ENCODE peak calls at places on chromosomes 11 and 22, in four cellular contexts. Q is omental fat pad, S is RWPE1, C is kidney. Z is an unnamed sample.

GRCh38 chr11:38971141-38971540 is 2373.1 kb upstream of the RAG2 start:
- DNase-seq in Q (no peak), S (peak; percentile 81), C (no peak), Z (no peak)

GRCh38 chr11:108405706-108406105 is 61.6 kb downstream of the C11orf65 start:
- DNase-seq in Q (no peak), S (no peak), C (no peak), Z (no peak)

GRCh38 chr11:66227700-66228099 is 40.7 kb upstream of the RAB1B start:
- DNase-seq in Q (no peak), S (no peak), C (no peak), Z (no peak)

GRCh38 chr11:118641463-118642019 is 34.1 kb downstream of the PHLDB1 start:
- DNase-seq in Q (no peak), S (no peak), C (peak; percentile 93), Z (no peak)

GRCh38 chr11:102534261-102534872 is 3.8 kb upstream of the MMP7 start:
- DNase-seq in Q (no peak), S (no peak), C (no peak), Z (no peak)

GRCh38 chr11:47183969-47184368 is 2.3 kb downstream of the PACSIN3 start:
- DNase-seq in Q (no peak), S (no peak), C (no peak), Z (no peak)

GRCh38 chr11:64864473-64865285 is 13.7 kb downstream of the EHD1 start:
- DNase-seq in Q (no peak), S (no peak), C (peak; percentile 94), Z (no peak)

GRCh38 chr11:65473275-65473860 is 25.5 kb upstream of the MALAT1 start:
- DNase-seq in Q (no peak), S (no peak), C (peak; percentile 9), Z (no peak)

GRCh38 chr22:20465759-20466077 is 28.1 kb upstream of the SCARF2 start:
- DNase-seq in Q (no peak), S (no peak), C (no peak), Z (no peak)

GRCh38 chr11:110479070-110479444 is 49.3 kb downstream of the FDX1 start:
- DNase-seq in Q (no peak), S (no peak), C (no peak), Z (no peak)

GRCh38 chr22:50585781-50586180 is 3.1 kb upstream of the CHKB start:
- DNase-seq in Q (no peak), S (no peak), C (peak; percentile 26), Z (no peak)

GRCh38 chr22:23402275-23403151 is 177.6 kb downstream of the IGLL1 start:
- DNase-seq in Q (no peak), S (peak; percentile 74), C (peak; percentile 90), Z (no peak)

GRCh38 chr11:44742470-44742869 is 15.7 kb downstream of the TSPAN18 start:
- DNase-seq in Q (no peak), S (no peak), C (no peak), Z (no peak)

GRCh38 chr11:67626970-67627369 is 2.8 kb downstream of the NUDT8 start:
- DNase-seq in Q (no peak), S (no peak), C (peak; percentile 57), Z (no peak)

GRCh38 chr11:85813721-85814120 is 2.8 kb upstream of the SYTL2 start:
- DNase-seq in Q (no peak), S (no peak), C (no peak), Z (no peak)

GRCh38 chr22:22579869-22580604 is 21.0 kb upstream of the PRAME start:
- DNase-seq in Q (no peak), S (no peak), C (no peak), Z (no peak)

GRCh38 chr11:113271551-113272245 is 42.7 kb upstream of the TTC12 start:
- DNase-seq in Q (no peak), S (no peak), C (no peak), Z (no peak)

GRCh38 chr22:39204216-39204615 is 40.6 kb downstream of the PDGFB start:
- DNase-seq in Q (no peak), S (no peak), C (peak; percentile 29), Z (no peak)

GRCh38 chr11:63906585-63906984 is 10.4 kb downstream of the RCOR2 start:
- DNase-seq in Q (no peak), S (no peak), C (no peak), Z (no peak)

DNA sequence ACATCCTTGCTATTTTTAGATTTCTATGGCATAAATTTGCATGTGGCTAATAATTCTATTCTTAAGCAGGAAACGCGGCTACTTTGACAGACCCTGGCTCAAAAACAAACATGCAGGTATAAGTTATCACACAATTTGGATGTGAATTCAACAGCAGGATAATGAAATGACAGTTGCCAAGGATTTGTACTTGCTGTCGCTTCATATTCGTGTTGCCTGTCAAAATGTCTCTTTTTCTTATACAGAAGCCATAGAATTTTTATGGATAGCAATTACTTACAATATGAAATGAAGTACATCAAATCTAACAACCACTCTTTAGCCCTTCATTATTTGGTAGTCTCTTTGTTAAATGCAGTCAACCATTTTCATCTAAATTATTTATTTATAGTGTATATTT is 46.4 kb downstream of the DCDC1 start:
- DNase-seq in Q (no peak), S (no peak), C (no peak), Z (no peak)
- TF ChIP-seq CTCF in Q (no peak), S (no peak), C (no peak), Z (no peak)

DNA sequence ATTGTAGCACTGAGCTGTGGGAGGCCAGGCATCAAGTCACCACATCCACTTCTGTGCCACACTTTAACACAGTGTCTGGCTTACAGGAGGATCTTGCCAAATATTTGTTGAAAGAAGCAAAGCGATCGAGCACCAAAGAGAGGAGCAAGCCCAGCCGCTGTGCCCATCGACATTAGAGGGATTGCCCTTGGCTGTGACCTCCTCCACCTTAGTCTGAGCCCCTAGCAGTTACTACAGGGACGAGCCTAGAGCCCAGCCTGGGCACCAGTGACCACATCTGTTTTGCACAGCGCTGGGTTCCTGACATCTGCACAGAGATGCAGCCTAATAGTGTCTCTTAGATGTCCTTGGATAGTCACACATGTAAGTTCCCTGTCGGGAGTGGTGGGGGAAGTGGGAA is 17.7 kb downstream of the GRIK4 start:
- DNase-seq in Q (no peak), S (no peak), C (peak; percentile 29), Z (no peak)
- TF ChIP-seq CTCF in Q (no peak), S (no peak), C (no peak), Z (no peak)

GRCh38 chr11:7577883-7578242 is 64.1 kb downstream of the PPFIBP2 start:
- DNase-seq in Q (no peak), S (no peak), C (no peak), Z (no peak)
- TF ChIP-seq CTCF in Q (no peak), S (no peak), C (no peak), Z (no peak)

GRCh38 chr11:1196516-1197391 is 26.1 kb upstream of the MUC5B start:
- DNase-seq in Q (peak; percentile 10), S (no peak), C (peak; percentile 58), Z (no peak)

GRCh38 chr11:1198766-1199688 is 23.8 kb upstream of the MUC5B start:
- DNase-seq in Q (no peak), S (no peak), C (peak; percentile 68), Z (no peak)

GRCh38 chr11:1199689-1200610 is 22.9 kb upstream of the MUC5B start:
- DNase-seq in Q (no peak), S (no peak), C (peak; percentile 68), Z (no peak)

GRCh38 chr11:1197431-1197885 is 25.4 kb upstream of the MUC5B start:
- DNase-seq in Q (no peak), S (no peak), C (peak; percentile 63), Z (no peak)

DNA sequence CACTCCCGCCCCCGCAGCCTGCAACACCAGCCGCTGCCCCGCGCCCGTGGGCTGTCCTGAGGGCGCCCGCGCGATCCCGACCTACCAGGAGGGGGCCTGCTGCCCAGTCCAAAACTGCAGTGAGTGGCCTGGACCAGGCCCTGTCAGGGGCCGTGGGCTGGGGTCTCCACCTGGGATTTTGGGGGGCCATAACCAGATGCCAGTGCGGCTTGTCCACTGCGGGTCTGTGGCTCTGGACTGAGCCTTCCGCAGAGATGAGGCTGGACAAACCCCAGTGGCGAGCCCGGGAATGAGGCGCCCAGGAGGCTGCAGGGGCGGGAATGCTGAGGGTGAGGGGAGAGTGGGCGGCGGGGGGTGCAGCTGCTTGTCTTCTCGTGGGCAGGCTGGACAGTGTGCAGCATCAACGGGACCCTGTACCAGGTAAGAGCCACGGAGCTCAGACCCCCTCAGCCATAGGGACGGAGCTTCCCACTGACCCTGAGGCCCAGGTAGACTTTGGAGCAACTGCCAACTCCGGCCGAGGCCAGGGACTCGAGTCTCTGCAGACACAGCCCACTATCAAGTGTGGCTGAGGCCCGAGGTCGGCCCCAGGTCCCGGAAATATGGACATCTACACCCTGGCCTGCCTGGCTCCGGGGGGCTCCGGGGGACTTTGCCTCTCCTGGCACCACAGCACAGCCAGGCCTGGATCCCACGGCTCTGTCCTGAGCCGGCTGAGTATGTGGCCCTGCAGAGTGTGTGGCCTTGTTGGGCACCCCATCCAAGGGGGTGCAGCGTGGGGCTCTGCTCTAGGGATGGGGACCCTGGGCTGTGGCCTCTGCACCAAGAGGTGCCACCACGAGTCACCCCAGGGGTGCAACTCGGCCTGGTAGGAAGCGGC is 24.7 kb upstream of the MUC5B start:
- DNase-seq in Q (no peak), S (no peak), C (peak; percentile 70), Z (no peak)
- TF ChIP-seq CTCF in Q (no peak), S (no peak), C (no peak), Z (no peak)

DNA sequence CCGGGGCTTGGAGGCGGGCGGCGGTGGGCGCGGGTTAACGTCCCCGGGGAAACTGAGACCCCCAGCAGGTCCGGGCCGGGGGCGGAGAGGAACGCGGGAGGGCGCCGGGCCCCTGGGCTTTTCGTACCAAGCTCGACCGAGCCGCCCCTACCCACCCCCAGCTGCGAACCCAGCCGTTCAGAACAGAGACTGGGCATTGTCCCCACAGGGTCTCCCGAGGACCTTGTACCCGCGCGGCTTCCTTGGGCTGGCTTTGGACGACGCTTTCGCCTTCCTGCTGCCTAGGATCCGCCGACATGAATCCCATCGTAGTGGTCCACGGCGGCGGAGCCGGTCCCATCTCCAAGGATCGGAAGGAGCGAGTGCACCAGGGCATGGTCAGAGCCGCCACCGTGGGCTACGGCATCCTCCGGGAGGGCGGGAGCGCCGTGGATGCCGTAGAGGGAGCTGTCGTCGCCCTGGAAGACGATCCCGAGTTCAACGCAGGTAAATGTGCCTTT is 484 bp downstream of the ASRGL1 start:
- DNase-seq in Q (no peak), S (peak; percentile 14), C (peak; percentile 81), Z (no peak)
- TF ChIP-seq CTCF in Q (no peak), S (no peak), C (no peak), Z (no peak)

DNA sequence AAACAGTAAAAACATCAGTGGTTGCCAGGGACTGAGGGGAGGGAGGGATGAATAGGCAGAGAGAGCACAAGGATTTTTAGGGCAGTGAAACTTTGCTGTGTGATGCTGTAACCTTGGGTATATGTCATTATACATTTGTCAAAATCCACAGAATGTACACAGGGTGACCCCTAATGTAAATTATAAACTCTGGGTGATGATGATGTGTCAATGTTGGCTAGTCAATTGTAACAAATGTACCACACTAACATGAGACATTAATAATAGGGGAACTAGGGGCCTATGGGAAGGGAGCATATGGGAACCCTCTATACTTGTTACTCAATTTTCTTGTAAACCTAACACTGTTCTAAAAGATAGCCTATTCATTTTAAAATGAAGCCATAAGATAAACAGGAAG is 24.9 kb downstream of the RIBC2 start:
- DNase-seq in Q (no peak), S (no peak), C (no peak), Z (no peak)
- TF ChIP-seq CTCF in Q (no peak), S (no peak), C (no peak), Z (no peak)

GRCh38 chr11:106156290-106156937 is 79.0 kb downstream of the AASDHPPT start:
- DNase-seq in Q (no peak), S (peak; percentile 41), C (no peak), Z (peak; percentile 58)

GRCh38 chr11:106152824-106153223 is 75.4 kb downstream of the AASDHPPT start:
- DNase-seq in Q (no peak), S (peak; percentile 22), C (no peak), Z (no peak)

GRCh38 chr11:106152013-106152412 is 74.6 kb downstream of the AASDHPPT start:
- DNase-seq in Q (no peak), S (peak; percentile 34), C (no peak), Z (peak; percentile 30)
- TF ChIP-seq CTCF in Q (no peak), S (peak; percentile 35), C (no peak), Z (peak; percentile 19)

GRCh38 chr11:808427-809286 is 1.1 kb upstream of the RPLP2 start:
- DNase-seq in Q (no peak), S (no peak), C (no peak), Z (no peak)
- TF ChIP-seq CTCF in Q (no peak), S (no peak), C (no peak), Z (no peak)

Z was measured in AG09319.